ENCODE peak calls at places on chromosomes 16 and 17, in ten cellular contexts. E, C, M, Z, G, W, T, B, F and R are unnamed samples.

GRCh38 chr17:72514321-72514861 is 393.6 kb downstream of the SOX9 start:
- DNase-seq in W (no peak), C (no peak), G (peak; percentile 82), B (no peak), M (no peak), F (no peak), Z (no peak), T (no peak), E (no peak), R (no peak)

GRCh38 chr17:21817791-21818364 is 125.6 kb downstream of the KCNJ18 start:
- DNase-seq in Z (no peak), E (no peak), W (no peak), G (no peak), F (no peak), M (no peak), T (no peak), B (no peak), C (no peak), R (no peak)

GRCh38 chr16:22353188-22353919 is 21.1 kb downstream of the CDR2 start:
- DNase-seq in E (no peak), G (peak; percentile 97), Z (no peak), C (peak; percentile 86), M (no peak), T (no peak), W (no peak), F (no peak), B (peak; percentile 29), R (no peak)

GRCh38 chr16:18839555-18839954 is 38.2 kb upstream of the ARL6IP1 start:
- DNase-seq in T (no peak), G (no peak), F (peak; percentile 37), M (no peak), C (no peak), Z (no peak), E (no peak), W (no peak), B (no peak), R (no peak)

GRCh38 chr16:68093816-68094613 is 8.8 kb downstream of the NFATC3 start:
- DNase-seq in M (no peak), G (peak; percentile 15), T (no peak), F (no peak), B (peak; percentile 48), Z (no peak), W (no peak), C (peak; percentile 77), E (peak; percentile 32), R (no peak)

GRCh38 chr16:59702531-59702930 is 968.4 kb upstream of the GOT2 start:
- DNase-seq in M (no peak), E (no peak), T (no peak), Z (no peak), F (no peak), B (no peak), C (no peak), G (no peak), W (no peak), R (no peak)

GRCh38 chr17:42431758-42432161 is 8.7 kb upstream of the CAVIN1 start:
- DNase-seq in T (no peak), Z (no peak), G (no peak), E (no peak), F (no peak), B (no peak), W (no peak), C (no peak), M (no peak), R (no peak)

GRCh38 chr16:3143598-3144330 is 8.9 kb downstream of the ZNF213 start:
- DNase-seq in M (no peak), F (peak; percentile 94), E (no peak), Z (no peak), G (no peak), C (no peak), T (no peak), B (no peak), W (peak; percentile 77), R (no peak)

GRCh38 chr17:13864551-13864950 is 204.8 kb upstream of the COX10 start:
- DNase-seq in Z (no peak), M (no peak), F (no peak), C (peak; percentile 83), B (no peak), E (no peak), T (no peak), W (no peak), G (peak; percentile 55), R (no peak)

GRCh38 chr17:12492450-12492849 is 173.2 kb upstream of the MYOCD start:
- DNase-seq in M (no peak), Z (no peak), B (no peak), T (no peak), C (no peak), G (peak; percentile 20), E (no peak), W (no peak), F (no peak), R (no peak)

GRCh38 chr16:48918520-48919258 is 308.7 kb upstream of the N4BP1 start:
- DNase-seq in Z (no peak), E (no peak), F (no peak), W (no peak), C (no peak), M (no peak), B (no peak), T (no peak), G (no peak), R (no peak)

GRCh38 chr17:32445075-32445427 is 741 bp downstream of the PSMD11 start:
- DNase-seq in Z (no peak), G (peak; percentile 70), T (peak; percentile 21), F (peak; percentile 62), E (peak; percentile 48), C (peak; percentile 90), B (no peak), W (peak; percentile 42), M (no peak), R (no peak)

GRCh38 chr17:77881545-77881944 is 77.0 kb upstream of the TNRC6C start:
- DNase-seq in E (no peak), W (peak; percentile 86), G (peak; percentile 81), M (no peak), B (peak; percentile 58), C (peak; percentile 78), T (peak; percentile 81), F (peak; percentile 68), Z (no peak), R (no peak)

GRCh38 chr17:2351269-2351668 is 14.0 kb downstream of the SGSM2 start:
- DNase-seq in C (no peak), E (no peak), G (no peak), W (no peak), Z (peak; percentile 50), F (no peak), T (no peak), B (no peak), M (no peak), R (no peak)

GRCh38 chr17:2347805-2348685 is 10.7 kb downstream of the SGSM2 start:
- DNase-seq in E (peak; percentile 92), G (peak; percentile 66), B (no peak), F (peak; percentile 91), M (no peak), C (peak; percentile 88), W (peak; percentile 71), T (no peak), Z (peak; percentile 85), R (no peak)

GRCh38 chr17:2344528-2344927 is 7.2 kb downstream of the SGSM2 start:
- DNase-seq in C (no peak), G (no peak), E (no peak), F (no peak), M (no peak), B (no peak), T (no peak), W (no peak), Z (no peak), R (no peak)

GRCh38 chr17:2343421-2343820 is 6.1 kb downstream of the SGSM2 start:
- DNase-seq in B (peak; percentile 20), C (peak; percentile 8), E (no peak), F (no peak), M (no peak), W (no peak), G (no peak), Z (no peak), T (peak; percentile 51), R (no peak)

GRCh38 chr17:2346475-2346874 is 9.2 kb downstream of the SGSM2 start:
- DNase-seq in G (no peak), W (no peak), T (no peak), B (no peak), Z (peak; percentile 71), C (no peak), M (no peak), F (no peak), E (no peak), R (no peak)
- H3K27ac ChIP-seq in G (no peak overlapping the region), W (peak overlapping the region; percentile 68), T (no peak overlapping the region), B (no peak overlapping the region), Z (peak overlapping the region; percentile 79), C (no peak overlapping the region), M (no peak overlapping the region), F (peak overlapping the region; percentile 24), E (no peak overlapping the region), R (no peak overlapping the region)

GRCh38 chr16:12728471-12728870 is 75.2 kb downstream of the CPPED1 start:
- DNase-seq in E (no peak), M (no peak), B (no peak), G (no peak), F (no peak), C (no peak), T (no peak), W (no peak), Z (no peak), R (no peak)

GRCh38 chr16:12724216-12724615 is 79.5 kb downstream of the CPPED1 start:
- DNase-seq in M (no peak), C (no peak), W (no peak), Z (no peak), G (no peak), E (no peak), B (no peak), T (no peak), F (no peak), R (no peak)

GRCh38 chr16:12732600-12732999 is 71.1 kb downstream of the CPPED1 start:
- DNase-seq in E (no peak), M (no peak), Z (no peak), G (no peak), C (no peak), T (no peak), B (no peak), F (no peak), W (no peak), R (no peak)

GRCh38 chr16:12723681-12724080 is 80.0 kb downstream of the CPPED1 start:
- DNase-seq in T (no peak), M (no peak), F (no peak), Z (no peak), C (no peak), W (no peak), B (no peak), G (no peak), E (no peak), R (no peak)

GRCh38 chr16:12729448-12729847 is 74.2 kb downstream of the CPPED1 start:
- DNase-seq in Z (no peak), F (no peak), E (no peak), M (no peak), W (no peak), G (peak; percentile 65), C (peak; percentile 86), B (no peak), T (no peak), R (no peak)
- H3K27ac ChIP-seq in Z (no peak overlapping the region), F (no peak overlapping the region), E (no peak overlapping the region), M (no peak overlapping the region), W (no peak overlapping the region), G (peak overlapping the region; percentile 64), C (peak overlapping the region; percentile 42), B (no peak overlapping the region), T (no peak overlapping the region), R (no peak overlapping the region)

GRCh38 chr17:54983260-54983659 is 14.7 kb downstream of the STXBP4 start:
- DNase-seq in Z (no peak), M (no peak), G (no peak), E (no peak), B (no peak), F (no peak), T (no peak), W (no peak), C (no peak), R (no peak)
- H3K27ac ChIP-seq in Z (peak overlapping the region; percentile 44), M (no peak overlapping the region), G (no peak overlapping the region), E (no peak overlapping the region), B (no peak overlapping the region), F (no peak overlapping the region), T (no peak overlapping the region), W (no peak overlapping the region), C (no peak overlapping the region), R (no peak overlapping the region)

GRCh38 chr16:85369741-85370528 is 243.2 kb upstream of the GSE1 start:
- DNase-seq in B (peak; percentile 39), G (no peak), E (peak; percentile 67), F (no peak), W (peak; percentile 59), M (peak; percentile 85), C (peak; percentile 72), Z (no peak), T (peak; percentile 53), R (no peak)
- H3K27ac ChIP-seq in B (peak overlapping the region; percentile 16), G (no peak overlapping the region), E (no peak overlapping the region), F (no peak overlapping the region), W (no peak overlapping the region), M (no peak overlapping the region), C (peak overlapping the region; percentile 86), Z (peak overlapping the region; percentile 81), T (no peak overlapping the region), R (no peak overlapping the region)